ENCODE peak calls at places on chromosomes 5 and 9, in five cellular contexts. W is HCT116, C is SK-N-SH, F is GM12878, U is K562. B is an unnamed sample.

GRCh38 chr5:123545506-123545905 is 33.5 kb downstream of the CSNK1G3 start:
- DNase-seq in W (no peak), F (no peak), C (no peak), U (peak; percentile 45), B (peak; percentile 60)

GRCh38 chr5:113147088-113147487 is 170.5 kb downstream of the DCP2 start:
- DNase-seq in W (no peak), U (no peak), C (no peak), F (no peak), B (no peak)

GRCh38 chr9:78783743-78784142 is 486.8 kb downstream of the PSAT1 start:
- DNase-seq in F (no peak), U (no peak), W (no peak), C (no peak), B (no peak)

GRCh38 chr5:77230727-77231469 is 20.4 kb downstream of the PDE8B start:
- DNase-seq in F (no peak), W (no peak), C (no peak), U (peak; percentile 5), B (no peak)

GRCh38 chr5:10660720-10661387 is 97.0 kb downstream of the ANKRD33B start:
- DNase-seq in F (no peak), W (no peak), U (no peak), C (no peak), B (no peak)

GRCh38 chr5:18216729-18217128 is 582.5 kb downstream of the TAF11L14 start:
- DNase-seq in F (no peak), C (no peak), W (no peak), U (no peak), B (no peak)

GRCh38 chr5:35659556-35659955 is 41.9 kb downstream of the SPEF2 start:
- DNase-seq in W (no peak), F (no peak), C (no peak), U (no peak), B (no peak)

GRCh38 chr5:142296914-142297417 is 27.9 kb downstream of the SPRY4 start:
- DNase-seq in U (no peak), F (no peak), C (no peak), W (no peak), B (no peak)

GRCh38 chr5:138275379-138275782 is 960 bp upstream of the GFRA3 start:
- DNase-seq in C (peak; percentile 89), W (no peak), U (peak; percentile 30), F (no peak), B (no peak)

GRCh38 chr9:32380944-32381343 is 3.5 kb upstream of the ACO1 start:
- DNase-seq in W (no peak), F (no peak), C (no peak), U (no peak), B (no peak)

DNA sequence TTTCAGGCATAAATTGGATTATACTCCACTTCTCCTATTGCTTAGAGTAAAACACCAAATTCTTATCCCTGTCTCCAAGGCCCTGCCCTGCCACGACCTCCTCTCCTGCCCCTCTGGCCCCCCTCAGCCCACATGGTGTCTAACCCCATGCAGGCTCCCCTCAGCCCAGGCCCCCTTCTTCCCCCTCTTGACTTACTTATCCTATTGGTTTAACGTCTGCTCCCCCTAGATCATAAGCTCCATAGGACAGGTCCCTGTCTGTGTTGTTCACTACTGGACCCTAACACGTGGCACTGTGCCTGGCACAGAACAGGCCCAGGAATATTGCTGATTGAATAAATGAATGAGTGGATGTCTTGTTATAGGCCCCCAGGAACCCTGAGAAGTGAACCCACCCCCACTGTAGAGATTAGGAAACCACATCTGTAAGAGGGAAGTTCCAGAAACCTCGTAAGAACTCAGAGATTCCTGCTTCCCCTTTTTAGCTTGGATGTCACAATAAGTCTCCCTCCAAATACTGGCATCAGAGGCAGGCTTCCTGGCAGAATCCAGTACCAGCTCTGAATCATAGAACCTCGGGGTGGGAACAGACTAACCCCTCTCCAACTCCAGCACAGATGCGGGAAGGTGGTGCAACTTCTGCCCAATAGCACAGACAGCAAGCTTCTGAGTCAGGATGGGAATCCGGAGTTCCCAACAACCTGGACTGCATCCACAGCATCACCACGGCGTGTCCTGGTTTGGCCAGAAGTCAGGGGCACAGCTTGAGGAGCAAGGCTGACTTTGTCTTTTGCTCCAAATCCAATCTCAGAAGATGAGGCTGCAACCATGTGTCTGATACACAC is 31.5 kb downstream of the HRH2 start:
- DNase-seq in C (no peak), U (no peak), F (no peak), W (no peak), B (no peak)
- TF ChIP-seq JUND in C (no peak), U (no peak), F (no peak), W (no peak), B (no peak)

GRCh38 chr9:121225240-121225639 is 23.6 kb upstream of the RAB14 start:
- DNase-seq in U (no peak), W (no peak), F (no peak), C (no peak), B (no peak)

GRCh38 chr9:121218357-121219027 is 16.8 kb upstream of the RAB14 start:
- DNase-seq in F (no peak), U (peak; percentile 70), W (no peak), C (no peak), B (no peak)

GRCh38 chr9:121220996-121221671 is 19.5 kb upstream of the RAB14 start:
- DNase-seq in C (no peak), U (no peak), F (no peak), W (no peak), B (no peak)

GRCh38 chr9:121226186-121226585 is 24.5 kb upstream of the RAB14 start:
- DNase-seq in C (no peak), U (no peak), W (no peak), F (no peak), B (no peak)

GRCh38 chr9:121222524-121223171 is 21.0 kb upstream of the RAB14 start:
- DNase-seq in U (peak; percentile 69), W (peak; percentile 54), F (no peak), C (peak; percentile 42), B (peak; percentile 77)
- TF ChIP-seq JUND in U (no peak), W (no peak), F (no peak), C (no peak), B (no peak)

GRCh38 chr5:157608972-157609565 is 33.5 kb upstream of the ADAM19 start:
- DNase-seq in F (no peak), W (no peak), U (no peak), C (no peak), B (no peak)

GRCh38 chr5:157606046-157606445 is 30.5 kb upstream of the ADAM19 start:
- DNase-seq in U (no peak), C (peak; percentile 19), W (no peak), F (no peak), B (no peak)

GRCh38 chr5:157610990-157611389 is 35.4 kb upstream of the ADAM19 start:
- DNase-seq in U (peak; percentile 86), W (no peak), F (no peak), C (no peak), B (no peak)

GRCh38 chr5:157603333-157604190 is 28.0 kb upstream of the ADAM19 start:
- DNase-seq in C (no peak), W (peak; percentile 90), F (no peak), U (no peak), B (no peak)

GRCh38 chr5:157607371-157608161 is 32.0 kb upstream of the ADAM19 start:
- DNase-seq in W (peak; percentile 73), F (no peak), C (no peak), U (peak; percentile 18), B (no peak)
- TF ChIP-seq JUND in W (no peak), F (no peak), C (peak; percentile 45), U (no peak), B (no peak)

DNA sequence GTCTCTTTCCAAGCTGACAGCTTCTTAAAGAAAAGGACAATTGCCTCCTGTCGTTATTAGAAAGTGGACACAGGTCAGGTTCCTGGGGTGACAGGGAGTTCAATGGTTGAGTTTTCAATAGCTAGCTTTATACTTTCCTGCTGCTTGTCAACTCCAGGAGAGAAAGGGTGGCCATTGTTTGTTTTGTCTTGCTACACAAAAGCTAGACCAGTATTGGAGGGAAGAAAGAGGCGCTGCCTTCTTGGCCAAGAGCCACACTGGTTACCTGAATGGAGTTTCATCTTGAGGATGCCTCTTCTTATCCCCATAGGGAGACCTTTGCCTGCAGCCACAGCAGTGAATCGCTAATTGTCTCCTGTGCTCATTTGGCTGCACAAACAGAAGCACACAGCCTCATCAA is 279.4 kb upstream of the GRIA1 start:
- DNase-seq in W (no peak), C (no peak), F (no peak), U (no peak), B (no peak)
- TF ChIP-seq JUND in W (no peak), C (no peak), F (no peak), U (no peak), B (no peak)

GRCh38 chr5:124748687-124749594 is 2.5 kb upstream of the ZNF608 start:
- DNase-seq in U (peak; percentile 19), C (peak; percentile 80), F (peak; percentile 86), W (peak; percentile 92), B (peak; percentile 87)

GRCh38 chr5:124755565-124755964 is 9.1 kb upstream of the ZNF608 start:
- DNase-seq in C (peak; percentile 73), U (peak; percentile 24), W (no peak), F (no peak), B (peak; percentile 58)

GRCh38 chr5:124751031-124751430 is 4.6 kb upstream of the ZNF608 start:
- DNase-seq in U (no peak), W (no peak), C (no peak), F (no peak), B (no peak)

GRCh38 chr5:124752854-124753720 is 6.6 kb upstream of the ZNF608 start:
- DNase-seq in W (no peak), U (no peak), C (no peak), F (no peak), B (no peak)

GRCh38 chr5:124754206-124754927 is 7.9 kb upstream of the ZNF608 start:
- DNase-seq in W (no peak), F (no peak), U (no peak), C (no peak), B (no peak)
- TF ChIP-seq JUND in W (no peak), F (no peak), U (no peak), C (no peak), B (no peak)

DNA sequence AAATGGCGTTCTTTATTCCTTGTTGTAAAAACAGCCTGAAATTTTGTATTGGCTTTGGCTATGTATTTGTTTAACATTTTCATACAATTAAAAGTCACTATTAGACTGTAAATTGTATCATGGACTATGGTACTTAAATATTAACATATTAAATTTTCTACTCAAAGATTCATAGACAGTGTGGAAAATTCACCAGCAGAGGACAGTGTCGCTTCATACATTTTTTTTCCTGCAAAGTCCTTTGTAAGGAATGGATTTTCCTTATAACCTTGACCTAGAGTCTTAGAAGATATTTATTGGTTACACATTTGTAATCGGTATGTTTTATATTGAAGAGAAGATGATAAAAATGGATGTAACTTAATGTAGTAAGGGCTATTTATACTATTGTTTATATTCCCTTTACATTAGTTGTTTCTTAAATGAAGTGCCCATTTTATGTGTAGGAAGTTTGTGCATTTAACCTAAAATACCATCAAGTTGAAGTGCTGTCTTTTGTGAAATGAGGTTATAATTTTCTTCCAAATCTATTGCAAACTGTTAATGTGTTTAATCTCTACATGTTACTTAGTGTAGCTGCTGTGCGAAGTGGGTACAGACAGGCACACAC is 150.1 kb downstream of the KDM4C start:
- DNase-seq in C (no peak), W (peak; percentile 24), F (no peak), U (peak; percentile 46), B (peak; percentile 49)
- TF ChIP-seq JUND in C (no peak), W (no peak), F (no peak), U (no peak), B (no peak)

DNA sequence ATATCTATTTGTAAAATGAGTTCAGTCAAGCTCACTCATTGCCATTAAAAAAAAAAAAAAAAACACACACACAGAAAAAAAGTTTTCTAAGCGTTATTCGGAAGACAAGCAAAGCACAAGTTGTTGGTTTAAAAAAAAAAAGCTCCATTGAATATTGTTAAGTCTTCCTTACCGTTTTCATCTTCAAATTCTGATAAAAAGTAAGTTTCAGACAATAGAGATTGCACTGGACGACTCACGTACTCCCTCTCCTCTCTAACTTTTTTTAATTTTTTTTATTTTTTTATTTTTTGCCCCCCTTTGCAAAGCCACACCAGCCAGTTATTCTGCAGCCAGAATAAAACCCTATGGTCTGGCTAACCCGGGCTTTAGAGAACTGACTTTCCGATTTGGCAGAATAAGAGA is 547 bp downstream of the ADAMTS6 start:
- DNase-seq in U (no peak), F (no peak), W (no peak), C (peak; percentile 16), B (no peak)
- TF ChIP-seq JUND in U (no peak), F (no peak), W (no peak), C (no peak), B (no peak)

B was measured in T47D.